ENCODE peak calls at places on chromosomes 1 and 21, in five cellular contexts. S is kidney tubule cell; J is AG04450; Q is breast epithelium; I is activated CD4-positive, alpha-beta T cell treated with anti-CD3 and anti-CD28 coated beads for 48 hours. V is an unnamed sample.

GRCh38 chr1:84721152-84721551 is 30.9 kb upstream of the SSX2IP start:
- DNase-seq in S (peak), J (no peak), Q (no peak), I (peak), V (no peak)

GRCh38 chr1:225469051-225469450 is 41.2 kb upstream of the LBR start:
- DNase-seq in S (no peak), J (no peak), Q (no peak), I (no peak), V (peak)

GRCh38 chr21:40568756-40569155 is 278.2 kb downstream of the DSCAM start:
- DNase-seq in S (no peak), J (no peak), Q (no peak), I (no peak), V (no peak)

GRCh38 chr1:228060458-228061190 is 21.9 kb upstream of the ARF1 start:
- DNase-seq in S (no peak), J (no peak), Q (no peak), I (no peak), V (peak)

GRCh38 chr1:22256213-22256512 is 113.3 kb upstream of the WNT4 start:
- DNase-seq in S (no peak), J (no peak), Q (no peak), I (no peak), V (no peak)

GRCh38 chr1:165364432-165365133 is 8.1 kb upstream of the LMX1A start:
- DNase-seq in S (no peak), J (no peak), Q (peak), I (no peak), V (peak)

GRCh38 chr1:74357150-74357549 is 122.0 kb downstream of the TNNI3K start:
- DNase-seq in S (no peak), J (no peak), Q (no peak), I (no peak), V (no peak)

GRCh38 chr1:237709355-237709754 is 181.4 kb downstream of the ZP4 start:
- DNase-seq in S (no peak), J (no peak), Q (no peak), I (no peak), V (no peak)

GRCh38 chr21:42311160-42311559 is 4.0 kb downstream of the TFF3 start:
- DNase-seq in S (no peak), J (no peak), Q (no peak), I (no peak), V (no peak)

GRCh38 chr1:56025942-56026341 is 553.4 kb downstream of the PLPP3 start:
- DNase-seq in S (peak), J (no peak), Q (no peak), I (no peak), V (no peak)

GRCh38 chr1:7535934-7536878 is 234.9 kb upstream of the VAMP3 start:
- DNase-seq in S (peak), J (no peak), Q (no peak), I (no peak), V (no peak)

GRCh38 chr1:223712856-223713494 is 636 bp downstream of the CAPN2 start:
- DNase-seq in S (no peak), J (no peak), Q (peak), I (peak), V (no peak)

GRCh38 chr21:36069713-36070573 is at the start of gene CBR1:
- DNase-seq in S (peak), J (peak), Q (peak), I (peak), V (peak)

GRCh38 chr1:26717066-26717465 is 21.3 kb downstream of the ARID1A start:
- DNase-seq in S (no peak), J (no peak), Q (no peak), I (no peak), V (no peak)

GRCh38 chr1:154141240-154141639 is 13.6 kb downstream of the NUP210L start:
- DNase-seq in S (no peak), J (no peak), Q (peak), I (no peak), V (no peak)

GRCh38 chr1:83928396-83928795 is 70.5 kb downstream of the TTLL7 start:
- DNase-seq in S (no peak), J (no peak), Q (no peak), I (no peak), V (no peak)

GRCh38 chr1:228853637-228854036 is 118.4 kb downstream of the RHOU start:
- DNase-seq in S (no peak), J (no peak), Q (no peak), I (no peak), V (no peak)

GRCh38 chr1:184930645-184931044 is 43.7 kb downstream of the NIBAN1 start:
- DNase-seq in S (no peak), J (no peak), Q (no peak), I (no peak), V (no peak)

GRCh38 chr1:70720133-70720920 is 309.3 kb downstream of the CTH start:
- DNase-seq in S (no peak), J (no peak), Q (no peak), I (no peak), V (no peak)

GRCh38 chr1:228271701-228272251 is 63.9 kb downstream of the OBSCN start:
- DNase-seq in S (no peak), J (no peak), Q (no peak), I (no peak), V (no peak)

GRCh38 chr1:62045579-62045978 is 149.1 kb upstream of the L1TD1 start:
- DNase-seq in S (peak), J (no peak), Q (no peak), I (no peak), V (no peak)

GRCh38 chr1:174217787-174218574 is 58.7 kb downstream of the RABGAP1L start:
- DNase-seq in S (peak), J (no peak), Q (no peak), I (no peak), V (no peak)

V was measured in suprapubic skin.